ENCODE peak calls at places on chromosome 21, in five cellular contexts. T is NB4, U is retinal pigment epithelial cell, P is cardiac fibroblast, N is body of pancreas. A is an unnamed sample.

GRCh38 chr21:27700974-27701614 is 734.2 kb upstream of the ADAMTS5 start:
- DNase-seq in T (peak), U (peak), P (peak), N (peak), A (no peak)

GRCh38 chr21:42850866-42851391 is 28.4 kb downstream of the WDR4 start:
- DNase-seq in T (peak), U (no peak), P (peak), N (no peak), A (no peak)

GRCh38 chr21:27572681-27573080 is 605.8 kb upstream of the ADAMTS5 start:
- DNase-seq in T (no peak), U (no peak), P (peak), N (no peak), A (no peak)

GRCh38 chr21:35664683-35665082 is 395.6 kb downstream of the SETD4 start:
- DNase-seq in T (no peak), U (peak), P (no peak), N (peak), A (no peak)

GRCh38 chr21:25563399-25564116 is 43.7 kb downstream of the MRPL39 start:
- DNase-seq in T (peak), U (no peak), P (no peak), N (no peak), A (no peak)

GRCh38 chr21:31470896-31471694 is 127.0 kb upstream of the TIAM1 start:
- DNase-seq in T (no peak), U (no peak), P (no peak), N (no peak), A (no peak)

GRCh38 chr21:35138665-35139381 is 89.7 kb upstream of the RUNX1 start:
- DNase-seq in T (peak), U (peak), P (peak), N (no peak), A (peak)

GRCh38 chr21:34642211-34643075 is 26.4 kb upstream of the CLIC6 start:
- DNase-seq in T (peak), U (no peak), P (peak), N (no peak), A (peak)

GRCh38 chr21:33739701-33740100 is 97.4 kb downstream of the ITSN1 start:
- DNase-seq in T (no peak), U (no peak), P (no peak), N (no peak), A (no peak)

GRCh38 chr21:40386301-40386911 is 460.6 kb downstream of the DSCAM start:
- DNase-seq in T (peak), U (no peak), P (no peak), N (peak), A (no peak)

GRCh38 chr21:33998402-33998801 is 75.0 kb upstream of the MRPS6 start:
- DNase-seq in T (no peak), U (no peak), P (no peak), N (no peak), A (no peak)

GRCh38 chr21:17759546-17760178 is 59.5 kb downstream of the C21orf91 start:
- DNase-seq in T (no peak), U (no peak), P (no peak), N (no peak), A (no peak)

GRCh38 chr21:25557170-25557569 is 50.1 kb downstream of the MRPL39 start:
- DNase-seq in T (peak), U (no peak), P (no peak), N (no peak), A (no peak)

GRCh38 chr21:32806810-32807386 is 35.3 kb upstream of the PAXBP1 start:
- DNase-seq in T (peak), U (no peak), P (peak), N (no peak), A (no peak)

GRCh38 chr21:32411366-32412161 is 942 bp upstream of the EVA1C start:
- DNase-seq in T (no peak), U (no peak), P (peak), N (peak), A (no peak)

GRCh38 chr21:35796834-35797233 is 263.5 kb downstream of the SETD4 start:
- DNase-seq in T (no peak), U (no peak), P (peak), N (no peak), A (no peak)

GRCh38 chr21:35503646-35504045 is 454.5 kb upstream of the RUNX1 start:
- DNase-seq in T (peak), U (no peak), P (peak), N (peak), A (no peak)

GRCh38 chr21:32929633-32930038 is 96.1 kb upstream of the OLIG2 start:
- DNase-seq in T (no peak), U (no peak), P (no peak), N (no peak), A (peak)

GRCh38 chr21:31354122-31354521 is 10.1 kb upstream of the TIAM1 start:
- DNase-seq in T (no peak), U (no peak), P (no peak), N (no peak), A (no peak)

GRCh38 chr21:34545079-34545884 is 33.3 kb upstream of the KCNE1 start:
- DNase-seq in T (peak), U (no peak), P (peak), N (peak), A (peak)

GRCh38 chr21:27196651-27197050 is 229.8 kb upstream of the ADAMTS5 start:
- DNase-seq in T (no peak), U (no peak), P (no peak), N (no peak), A (no peak)

GRCh38 chr21:31727181-31727580 is 4.7 kb downstream of the SCAF4 start:
- DNase-seq in T (no peak), U (no peak), P (peak), N (no peak), A (no peak)

GRCh38 chr21:32278068-32278467 is 781 bp downstream of the MIS18A start:
- DNase-seq in T (peak), U (no peak), P (peak), N (no peak), A (no peak)

DNA sequence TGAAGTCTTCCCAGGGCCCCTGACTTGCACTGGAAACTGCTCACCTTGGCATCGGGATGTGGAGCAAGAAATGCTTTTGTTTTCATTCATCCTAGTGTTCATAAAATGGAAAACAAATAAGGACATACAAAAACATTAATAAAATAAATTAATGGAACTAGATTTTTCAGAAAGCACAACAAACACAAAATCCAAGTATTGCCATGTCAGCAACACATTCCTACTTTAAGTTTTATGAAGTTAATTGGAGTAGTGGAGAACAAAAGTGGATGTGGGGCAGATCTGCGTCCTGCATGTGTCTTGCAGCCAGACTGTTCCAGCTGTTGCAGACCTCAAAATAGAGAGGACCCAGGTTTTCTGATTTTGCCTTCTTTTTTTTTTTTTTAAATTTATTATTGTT is 32.9 kb downstream of the PRMT2 start:
- DNase-seq in T (no peak), U (no peak), P (no peak), N (no peak), A (no peak)
- TF ChIP-seq CTCF in T (no peak), U (no peak), P (no peak), N (no peak), A (no peak)

GRCh38 chr21:45056505-45056904 is 17.9 kb upstream of the ADARB1 start:
- DNase-seq in T (no peak), U (no peak), P (no peak), N (no peak), A (no peak)

GRCh38 chr21:45054927-45055612 is 19.3 kb upstream of the ADARB1 start:
- DNase-seq in T (no peak), U (no peak), P (no peak), N (no peak), A (no peak)

GRCh38 chr21:45056917-45057560 is 17.3 kb upstream of the ADARB1 start:
- DNase-seq in T (no peak), U (no peak), P (no peak), N (no peak), A (no peak)

GRCh38 chr21:45054162-45054926 is 20.0 kb upstream of the ADARB1 start:
- DNase-seq in T (no peak), U (no peak), P (no peak), N (no peak), A (no peak)

GRCh38 chr21:45055861-45056260 is 18.5 kb upstream of the ADARB1 start:
- DNase-seq in T (peak), U (no peak), P (no peak), N (no peak), A (no peak)
- TF ChIP-seq CTCF in T (no peak), U (no peak), P (no peak), N (no peak), A (no peak)

GRCh38 chr21:14841511-14842472 is 223.0 kb downstream of the NRIP1 start:
- DNase-seq in T (no peak), U (no peak), P (no peak), N (no peak), A (no peak)
- TF ChIP-seq CTCF in T (no peak), U (no peak), P (no peak), N (no peak), A (no peak)

GRCh38 chr21:36999131-36999898 is 7.2 kb upstream of the RIPPLY3 start:
- DNase-seq in T (no peak), U (no peak), P (no peak), N (no peak), A (no peak)

GRCh38 chr21:36994501-36995189 is 11.9 kb upstream of the RIPPLY3 start:
- DNase-seq in T (no peak), U (no peak), P (no peak), N (no peak), A (no peak)

GRCh38 chr21:37005548-37006242 is 807 bp upstream of the RIPPLY3 start:
- DNase-seq in T (no peak), U (no peak), P (no peak), N (no peak), A (no peak)

GRCh38 chr21:37001446-37001845 is 5.1 kb upstream of the RIPPLY3 start:
- DNase-seq in T (no peak), U (no peak), P (no peak), N (no peak), A (no peak)

GRCh38 chr21:37000381-37000780 is 6.1 kb upstream of the RIPPLY3 start:
- DNase-seq in T (peak), U (no peak), P (no peak), N (no peak), A (no peak)
- TF ChIP-seq CTCF in T (no peak), U (peak), P (peak), N (no peak), A (no peak)

GRCh38 chr21:41778974-41779600 is 12.2 kb upstream of the RIPK4 start:
- DNase-seq in T (no peak), U (no peak), P (no peak), N (peak), A (no peak)
- TF ChIP-seq CTCF in T (no peak), U (no peak), P (no peak), N (no peak), A (peak)

GRCh38 chr21:16427587-16428087 is 697.9 kb downstream of the USP25 start:
- DNase-seq in T (no peak), U (no peak), P (no peak), N (no peak), A (no peak)
- TF ChIP-seq CTCF in T (no peak), U (no peak), P (no peak), N (no peak), A (no peak)

DNA sequence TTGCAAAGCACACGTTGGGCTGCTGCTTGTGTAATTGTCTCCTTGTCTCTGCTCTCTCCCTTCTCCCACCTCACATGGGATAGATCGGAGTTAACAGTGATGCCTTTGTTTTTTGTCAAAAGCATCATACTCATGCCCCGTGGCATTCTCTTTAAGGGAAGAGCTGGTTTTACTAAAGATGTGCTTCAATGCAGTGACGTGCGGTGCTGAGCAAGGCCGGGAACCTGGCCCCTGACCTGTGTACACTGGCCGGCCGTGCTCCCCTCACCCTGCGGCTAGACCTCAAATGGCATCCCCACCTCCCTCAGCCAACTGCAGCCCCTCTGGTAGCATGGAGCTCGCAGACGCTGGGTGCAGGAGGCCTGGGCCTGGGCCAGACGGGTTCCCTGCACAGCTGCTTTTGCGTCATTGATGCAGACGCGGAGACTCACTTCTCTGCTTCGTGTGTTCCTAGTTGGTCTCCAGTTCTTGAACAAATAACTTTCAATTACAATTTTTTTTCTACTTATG is 19.9 kb downstream of the AGPAT3 start:
- DNase-seq in T (no peak), U (no peak), P (no peak), N (no peak), A (no peak)
- TF ChIP-seq CTCF in T (no peak), U (no peak), P (no peak), N (no peak), A (no peak)

GRCh38 chr21:36867506-36867905 is 99.0 kb downstream of the HLCS start:
- DNase-seq in T (no peak), U (no peak), P (no peak), N (no peak), A (no peak)
- TF ChIP-seq CTCF in T (no peak), U (no peak), P (no peak), N (no peak), A (no peak)

DNA sequence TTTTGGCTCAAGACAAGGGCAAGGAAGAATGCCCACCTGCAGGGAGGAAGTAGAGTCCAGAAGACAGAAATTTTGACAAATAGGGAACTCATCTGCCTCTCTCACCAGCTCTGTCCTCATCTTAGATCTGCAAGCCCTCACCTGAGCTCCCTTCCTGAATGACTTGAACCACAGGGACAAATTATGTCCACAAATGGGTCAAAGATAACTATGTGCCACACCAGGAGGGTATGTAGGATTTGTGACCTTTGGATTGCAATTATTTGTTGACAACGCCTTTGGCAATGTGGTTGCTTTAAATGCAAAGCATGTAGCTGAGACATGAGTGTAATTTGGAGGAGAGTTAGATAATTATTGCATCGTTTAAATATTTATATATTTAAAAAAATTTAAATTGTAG is 79.5 kb downstream of the GRIK1 start:
- DNase-seq in T (no peak), U (no peak), P (no peak), N (no peak), A (no peak)
- TF ChIP-seq CTCF in T (no peak), U (no peak), P (no peak), N (no peak), A (no peak)

DNA sequence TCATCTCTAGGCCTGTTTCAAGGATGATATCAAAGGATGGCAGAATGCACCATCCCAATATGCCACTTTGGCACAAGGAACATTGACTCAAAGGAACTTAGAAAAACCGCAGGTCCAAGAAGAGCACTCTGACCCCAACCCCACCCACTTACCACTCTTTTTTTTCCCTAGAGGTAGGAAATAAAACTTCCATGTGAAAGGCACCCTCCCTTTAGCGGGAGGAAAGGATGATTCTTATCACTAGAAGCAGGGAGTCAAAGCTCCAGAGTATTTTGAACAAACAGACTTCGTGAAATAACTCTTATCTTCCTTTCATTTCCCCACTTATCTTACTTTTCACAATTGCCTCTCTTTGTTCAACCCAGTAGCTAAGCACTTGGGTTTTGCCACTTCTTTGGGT is 22.2 kb downstream of the PSMG1 start:
- DNase-seq in T (no peak), U (no peak), P (no peak), N (no peak), A (no peak)
- TF ChIP-seq CTCF in T (no peak), U (no peak), P (no peak), N (no peak), A (no peak)